ENCODE peak calls at places on chromosomes 4 and X, in five cellular contexts. G, Y, W, E and J are unnamed samples.

GRCh38 chr4:3675251-3676115 is 90.7 kb upstream of the ADRA2C start:
- DNase-seq in G (no peak), Y (no peak), W (peak), E (no peak), J (no peak)

GRCh38 chr4:183345261-183345660 is 23.0 kb upstream of the CLDN24 start:
- DNase-seq in G (no peak), Y (no peak), W (no peak), E (no peak), J (no peak)

GRCh38 chrX:108299101-108299591 is 139.1 kb downstream of the COL4A6 start:
- DNase-seq in G (peak), Y (peak), W (no peak), E (no peak), J (peak)

GRCh38 chr4:47824844-47825243 is 13.0 kb downstream of the CORIN start:
- DNase-seq in G (no peak), Y (no peak), W (no peak), E (no peak), J (no peak)

GRCh38 chrX:17787557-17787956 is 50.3 kb downstream of the SCML1 start:
- DNase-seq in G (no peak), Y (no peak), W (no peak), E (no peak), J (no peak)

GRCh38 chr4:77538144-77538543 is 67.5 kb upstream of the CXCL13 start:
- DNase-seq in G (peak), Y (peak), W (peak), E (no peak), J (peak)

GRCh38 chr4:6200011-6200921 is at the start of gene JAKMIP1:
- DNase-seq in G (peak), Y (peak), W (no peak), E (peak), J (peak)

GRCh38 chrX:10567136-10567535 is 53.2 kb downstream of the MID1 start:
- DNase-seq in G (no peak), Y (no peak), W (no peak), E (no peak), J (no peak)

GRCh38 chr4:27148211-27148895 is 287.7 kb downstream of the STIM2 start:
- DNase-seq in G (no peak), Y (no peak), W (no peak), E (no peak), J (no peak)

GRCh38 chrX:47515941-47516649 is 33.1 kb upstream of the ZNF41 start:
- DNase-seq in G (peak), Y (no peak), W (no peak), E (no peak), J (peak)

GRCh38 chr4:81040175-81040659 is 9.7 kb downstream of the BMP3 start:
- DNase-seq in G (peak), Y (peak), W (no peak), E (no peak), J (peak)

GRCh38 chrX:97401154-97401553 is 517.4 kb downstream of the RPA4 start:
- DNase-seq in G (no peak), Y (no peak), W (no peak), E (no peak), J (no peak)

GRCh38 chr4:116180056-116180690 is 905.2 kb downstream of the TRAM1L1 start:
- DNase-seq in G (peak), Y (no peak), W (peak), E (no peak), J (peak)

GRCh38 chr4:158176108-158176507 is 3.3 kb upstream of the GASK1B start:
- DNase-seq in G (no peak), Y (peak), W (peak), E (no peak), J (peak)

GRCh38 chr4:40418430-40419230 is 83.5 kb downstream of the CHRNA9 start:
- DNase-seq in G (no peak), Y (no peak), W (no peak), E (no peak), J (no peak)

GRCh38 chrX:150446995-150447394 is 83.9 kb downstream of the MAMLD1 start:
- DNase-seq in G (peak), Y (peak), W (no peak), E (no peak), J (no peak)

GRCh38 chrX:150313514-150313913 is 49.6 kb upstream of the MAMLD1 start:
- DNase-seq in G (no peak), Y (no peak), W (no peak), E (no peak), J (no peak)

GRCh38 chrX:44871114-44871645 is 1.8 kb upstream of the KDM6A start:
- DNase-seq in G (peak), Y (peak), W (no peak), E (peak), J (peak)

GRCh38 chr4:138096384-138097062 is 145.6 kb downstream of the SLC7A11 start:
- DNase-seq in G (no peak), Y (no peak), W (no peak), E (no peak), J (no peak)

GRCh38 chr4:6940744-6941137 is 31.1 kb downstream of the TBC1D14 start:
- DNase-seq in G (no peak), Y (no peak), W (no peak), E (no peak), J (no peak)

GRCh38 chr4:124065941-124066340 is 646.6 kb downstream of the ANKRD50 start:
- DNase-seq in G (no peak), Y (no peak), W (no peak), E (no peak), J (no peak)

GRCh38 chr4:165872443-165873297 is at the start of gene TLL1:
- DNase-seq in G (peak), Y (peak), W (no peak), E (peak), J (peak)

GRCh38 chrX:40411350-40412111 is 169.2 kb upstream of the ATP6AP2 start:
- DNase-seq in G (peak), Y (no peak), W (no peak), E (no peak), J (no peak)

GRCh38 chrX:50953832-50954231 is 43.3 kb downstream of the BMP15 start:
- DNase-seq in G (no peak), Y (no peak), W (no peak), E (no peak), J (no peak)

GRCh38 chrX:140507982-140508305 is 3.1 kb upstream of the SOX3 start:
- DNase-seq in G (peak), Y (no peak), W (no peak), E (no peak), J (no peak)

GRCh38 chrX:101764538-101764937 is 104.9 kb upstream of the ARMCX2 start:
- DNase-seq in G (peak), Y (no peak), W (no peak), E (no peak), J (peak)

GRCh38 chr4:129218355-129218754 is 122.4 kb downstream of the C4orf33 start:
- DNase-seq in G (peak), Y (peak), W (no peak), E (no peak), J (peak)

GRCh38 chr4:173917255-173917960 is 366.1 kb downstream of the FBXO8 start:
- DNase-seq in G (peak), Y (peak), W (no peak), E (no peak), J (peak)

GRCh38 chr4:8185930-8186329 is 13.2 kb upstream of the SH3TC1 start:
- DNase-seq in G (no peak), Y (no peak), W (no peak), E (no peak), J (no peak)

GRCh38 chr4:154004859-154005520 is 216.1 kb upstream of the SFRP2 start:
- DNase-seq in G (peak), Y (peak), W (no peak), E (no peak), J (peak)

GRCh38 chrX:1093586-1094538 is 118.6 kb downstream of the CRLF2 start:
- DNase-seq in G (no peak), Y (no peak), W (no peak), E (no peak), J (no peak)

GRCh38 chrX:69535661-69536060 is 31.5 kb downstream of the NALF2 start:
- DNase-seq in G (no peak), Y (no peak), W (no peak), E (no peak), J (no peak)

GRCh38 chr4:57462843-57463242 is 352.7 kb upstream of the IGFBP7 start:
- DNase-seq in G (no peak), Y (no peak), W (no peak), E (no peak), J (no peak)

GRCh38 chr4:64824591-64824990 is 415.3 kb upstream of the TECRL start:
- DNase-seq in G (no peak), Y (no peak), W (no peak), E (no peak), J (no peak)

GRCh38 chrX:13151806-13152510 is 107.5 kb upstream of the FAM9C start:
- DNase-seq in G (peak), Y (peak), W (no peak), E (no peak), J (no peak)

GRCh38 chrX:6002056-6002455 is 226.6 kb downstream of the NLGN4X start:
- DNase-seq in G (no peak), Y (no peak), W (no peak), E (no peak), J (no peak)

GRCh38 chr4:139672215-139672614 is 6.6 kb downstream of the MGST2 start:
- DNase-seq in G (no peak), Y (no peak), W (no peak), E (no peak), J (no peak)

GRCh38 chr4:162139412-162139811 is 24.4 kb downstream of the FSTL5 start:
- DNase-seq in G (no peak), Y (no peak), W (no peak), E (no peak), J (no peak)

GRCh38 chr4:169122405-169122804 is 112.3 kb upstream of the CBR4 start:
- DNase-seq in G (no peak), Y (peak), W (no peak), E (no peak), J (no peak)

GRCh38 chr4:34615315-34615714 is 1629.0 kb downstream of the ARAP2 start:
- DNase-seq in G (no peak), Y (no peak), W (no peak), E (no peak), J (no peak)

GRCh38 chrX:120299928-120300327 is 11.3 kb downstream of the TMEM255A start:
- DNase-seq in G (no peak), Y (no peak), W (no peak), E (no peak), J (peak)
- TF ChIP-seq CTCF in G (peak), Y (no peak), W (peak), E (peak), J (peak)

GRCh38 chrX:154990496-154990895 is 32.0 kb downstream of the F8 start:
- DNase-seq in G (no peak), Y (no peak), W (no peak), E (no peak), J (peak)
- H3K4me3 ChIP-seq in G (no peak), Y (no peak), W (no peak), E (no peak), J (no peak)

GRCh38 chr4:86898562-86898961 is 6.3 kb upstream of the C4orf36 start:
- DNase-seq in G (no peak), Y (no peak), W (no peak), E (no peak), J (peak)
- TF ChIP-seq CTCF in G (peak), Y (no peak), W (peak), E (peak), J (peak)

DNA sequence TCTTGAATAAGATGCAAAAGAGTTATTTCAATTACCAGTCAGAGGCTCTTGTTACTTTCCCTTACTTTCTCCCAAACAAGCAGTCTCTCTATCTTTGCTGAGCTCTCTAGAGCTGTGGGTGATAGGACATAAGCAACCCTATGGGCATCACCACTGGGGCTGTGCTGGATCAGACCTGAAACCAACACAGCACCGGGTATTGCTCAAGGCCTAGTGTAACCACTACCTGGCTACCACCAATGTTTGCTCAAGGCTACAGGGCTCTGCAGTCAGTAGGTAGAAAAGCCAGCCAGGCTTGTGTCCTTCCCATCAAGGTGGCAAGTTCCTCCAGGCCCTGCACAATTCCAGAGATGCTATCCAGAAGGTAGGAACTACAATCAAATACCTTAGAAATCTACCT is 35.3 kb upstream of the AGTR2 start:
- DNase-seq in G (no peak), Y (no peak), W (no peak), E (no peak), J (no peak)
- H3K4me3 ChIP-seq in G (no peak), Y (no peak), W (no peak), E (no peak), J (no peak)

GRCh38 chr4:94345267-94345666 is 2.6 kb upstream of the HPGDS start:
- DNase-seq in G (no peak), Y (no peak), W (no peak), E (no peak), J (no peak)

GRCh38 chr4:94341468-94341867 is 1.2 kb downstream of the HPGDS start:
- DNase-seq in G (peak), Y (peak), W (no peak), E (no peak), J (no peak)

GRCh38 chr4:94345984-94346383 is 3.3 kb upstream of the HPGDS start:
- DNase-seq in G (no peak), Y (no peak), W (no peak), E (no peak), J (no peak)

GRCh38 chr4:94342713-94343112 is at the start of gene HPGDS:
- DNase-seq in G (no peak), Y (no peak), W (no peak), E (no peak), J (no peak)

GRCh38 chr4:94344457-94344856 is 1.8 kb upstream of the HPGDS start:
- DNase-seq in G (no peak), Y (no peak), W (no peak), E (no peak), J (no peak)
- TF ChIP-seq CTCF in G (no peak), Y (no peak), W (no peak), E (no peak), J (no peak)

GRCh38 chr4:113692809-113693411 is 68.6 kb downstream of the CAMK2D start:
- DNase-seq in G (no peak), Y (no peak), W (no peak), E (no peak), J (no peak)
- H3K4me3 ChIP-seq in G (no peak), Y (peak), W (no peak), E (no peak), J (no peak)

GRCh38 chrX:92231391-92231790 is 452.2 kb downstream of the PCDH11X start:
- DNase-seq in G (no peak), Y (no peak), W (no peak), E (no peak), J (peak)

GRCh38 chrX:92230628-92231027 is 451.5 kb downstream of the PCDH11X start:
- DNase-seq in G (no peak), Y (no peak), W (no peak), E (no peak), J (no peak)

GRCh38 chrX:92232182-92232581 is 453.0 kb downstream of the PCDH11X start:
- DNase-seq in G (peak), Y (no peak), W (no peak), E (no peak), J (no peak)
- TF ChIP-seq CTCF in G (no peak), Y (peak), W (no peak), E (peak), J (no peak)

DNA sequence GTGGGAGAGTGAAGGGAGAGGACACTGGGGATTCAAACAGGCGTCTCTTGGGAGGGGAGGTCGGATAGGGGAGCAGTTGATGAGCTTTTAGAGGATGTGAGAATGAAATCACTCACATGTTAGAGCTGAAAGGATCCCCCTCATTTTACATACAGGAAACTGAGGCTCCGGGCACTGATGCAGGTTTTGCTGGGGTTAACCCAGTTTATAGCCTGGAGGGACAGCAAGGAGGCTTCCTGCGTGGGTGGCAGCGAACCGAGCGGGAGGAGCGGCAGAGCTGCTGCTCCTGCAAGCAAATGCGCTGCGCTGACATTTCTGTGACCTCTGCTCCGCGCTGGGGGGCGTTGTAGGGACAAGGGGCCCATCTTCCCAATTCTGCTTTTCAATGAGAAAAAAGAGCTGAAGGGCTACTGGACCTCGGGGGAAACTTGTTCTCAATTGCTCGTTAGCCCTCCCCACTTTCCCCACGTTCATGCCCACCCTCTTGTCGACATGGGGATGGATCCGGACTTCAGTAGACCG is 1.1 kb upstream of the NEUROG2 start:
- DNase-seq in G (no peak), Y (no peak), W (no peak), E (no peak), J (no peak)
- H3K4me3 ChIP-seq in G (peak), Y (no peak), W (no peak), E (no peak), J (no peak)

GRCh38 chrX:29911673-29912072 is 303.7 kb upstream of the MAGEB2 start:
- DNase-seq in G (no peak), Y (peak), W (no peak), E (no peak), J (no peak)
- TF ChIP-seq CTCF in G (no peak), Y (peak), W (no peak), E (no peak), J (no peak)